ENCODE peak calls at places on chromosomes 2 and 18, in seven cellular contexts. One of them, this sample, is unnamed.
A peak's percentile ranks its signal among the peaks of the same experiment; 100 is the strongest.

GRCh38 chr18:76347341-76347740 is 147.7 kb downstream of the ZNF516 start:
- DNase-seq in HepG2: no peak
- DNase-seq in pancreas: no peak
- DNase-seq in GM13977: no peak
- DNase-seq in B cell: no peak
- DNase-seq in AG09309: no peak
- DNase-seq in left ventricle myocardium inferior: no peak
- DNase-seq in this sample: no peak

GRCh38 chr2:1889099-1889650 is 144.9 kb upstream of the PXDN start:
- DNase-seq in pancreas: no peak
- DNase-seq in GM13977: no peak
- DNase-seq in B cell: no peak
- DNase-seq in AG09309: no peak
- DNase-seq in HepG2: no peak
- DNase-seq in left ventricle myocardium inferior: no peak
- DNase-seq in this sample: no peak

GRCh38 chr2:241540391-241540765 is 18.2 kb upstream of the BOK start:
- DNase-seq in B cell: no peak
- DNase-seq in AG09309: no peak
- DNase-seq in left ventricle myocardium inferior: no peak
- DNase-seq in HepG2: no peak
- DNase-seq in pancreas: no peak
- DNase-seq in GM13977: no peak
- DNase-seq in this sample: no peak

GRCh38 chr2:72026819-72027425 is 120.7 kb downstream of the CYP26B1 start:
- DNase-seq in pancreas: no peak
- DNase-seq in GM13977: no peak
- DNase-seq in left ventricle myocardium inferior: no peak
- DNase-seq in AG09309: no peak
- DNase-seq in B cell: no peak
- DNase-seq in HepG2: no peak
- DNase-seq in this sample: peak; percentile 22

GRCh38 chr2:128442891-128443302 is 124.2 kb upstream of the HS6ST1 start:
- DNase-seq in GM13977: no peak
- DNase-seq in AG09309: no peak
- DNase-seq in pancreas: peak; percentile 32
- DNase-seq in B cell: no peak
- DNase-seq in HepG2: no peak
- DNase-seq in left ventricle myocardium inferior: no peak
- DNase-seq in this sample: peak; percentile 75

GRCh38 chr18:51437280-51438271 is 240.1 kb upstream of the MEX3C start:
- DNase-seq in left ventricle myocardium inferior: no peak
- DNase-seq in GM13977: no peak
- DNase-seq in B cell: no peak
- DNase-seq in pancreas: no peak
- DNase-seq in HepG2: no peak
- DNase-seq in AG09309: no peak
- DNase-seq in this sample: no peak

GRCh38 chr2:16617282-16618266 is 48.1 kb downstream of the CYRIA start:
- DNase-seq in left ventricle myocardium inferior: no peak
- DNase-seq in GM13977: no peak
- DNase-seq in AG09309: no peak
- DNase-seq in HepG2: no peak
- DNase-seq in pancreas: no peak
- DNase-seq in B cell: no peak
- DNase-seq in this sample: peak; percentile 84

GRCh38 chr2:149739880-149740265 is 152.3 kb upstream of the MMADHC start:
- DNase-seq in B cell: no peak
- DNase-seq in AG09309: no peak
- DNase-seq in pancreas: no peak
- DNase-seq in GM13977: no peak
- DNase-seq in left ventricle myocardium inferior: no peak
- DNase-seq in HepG2: no peak
- DNase-seq in this sample: no peak

GRCh38 chr2:165833156-165833555 is 39.1 kb upstream of the GALNT3 start:
- DNase-seq in AG09309: peak; percentile 16
- DNase-seq in B cell: no peak
- DNase-seq in HepG2: no peak
- DNase-seq in pancreas: no peak
- DNase-seq in GM13977: no peak
- DNase-seq in left ventricle myocardium inferior: no peak
- DNase-seq in this sample: no peak

GRCh38 chr2:175003875-175004729 is 1.1 kb downstream of the CHN1 start:
- DNase-seq in AG09309: no peak
- DNase-seq in GM13977: no peak
- DNase-seq in B cell: no peak
- DNase-seq in left ventricle myocardium inferior: no peak
- DNase-seq in pancreas: no peak
- DNase-seq in HepG2: no peak
- DNase-seq in this sample: peak; percentile 81

GRCh38 chr2:42925742-42926437 is 133.5 kb upstream of the HAAO start:
- DNase-seq in GM13977: no peak
- DNase-seq in AG09309: no peak
- DNase-seq in B cell: no peak
- DNase-seq in HepG2: peak; percentile 34
- DNase-seq in pancreas: peak; percentile 48
- DNase-seq in left ventricle myocardium inferior: no peak
- DNase-seq in this sample: no peak

GRCh38 chr2:105800036-105800755 is 55.5 kb downstream of the NCK2 start:
- DNase-seq in GM13977: no peak
- DNase-seq in left ventricle myocardium inferior: no peak
- DNase-seq in HepG2: peak; percentile 65
- DNase-seq in B cell: no peak
- DNase-seq in AG09309: no peak
- DNase-seq in pancreas: no peak
- DNase-seq in this sample: no peak

GRCh38 chr2:138956116-138956515 is 175.9 kb upstream of the NXPH2 start:
- DNase-seq in B cell: no peak
- DNase-seq in AG09309: no peak
- DNase-seq in HepG2: no peak
- DNase-seq in GM13977: no peak
- DNase-seq in pancreas: no peak
- DNase-seq in left ventricle myocardium inferior: no peak
- DNase-seq in this sample: no peak

GRCh38 chr2:54903736-54904554 is 146.3 kb downstream of the RTN4 start:
- DNase-seq in left ventricle myocardium inferior: no peak
- DNase-seq in pancreas: no peak
- DNase-seq in B cell: no peak
- DNase-seq in GM13977: no peak
- DNase-seq in AG09309: peak; percentile 99
- DNase-seq in HepG2: no peak
- DNase-seq in this sample: no peak

GRCh38 chr2:104033399-104033798 is 820.5 kb upstream of the POU3F3 start:
- DNase-seq in left ventricle myocardium inferior: no peak
- DNase-seq in B cell: no peak
- DNase-seq in HepG2: no peak
- DNase-seq in pancreas: no peak
- DNase-seq in AG09309: no peak
- DNase-seq in GM13977: no peak
- DNase-seq in this sample: peak; percentile 51

GRCh38 chr18:44938396-44939036 is 257.8 kb downstream of the SETBP1 start:
- DNase-seq in B cell: no peak
- DNase-seq in left ventricle myocardium inferior: no peak
- DNase-seq in HepG2: no peak
- DNase-seq in GM13977: no peak
- DNase-seq in AG09309: no peak
- DNase-seq in pancreas: peak; percentile 60
- DNase-seq in this sample: peak; percentile 86

GRCh38 chr2:73035899-73036778 is 35.4 kb downstream of the SFXN5 start:
- DNase-seq in pancreas: no peak
- DNase-seq in HepG2: peak; percentile 41
- DNase-seq in left ventricle myocardium inferior: no peak
- DNase-seq in GM13977: no peak
- DNase-seq in B cell: no peak
- DNase-seq in AG09309: no peak
- DNase-seq in this sample: peak; percentile 86

GRCh38 chr2:1081411-1082225 is 131.0 kb downstream of the SNTG2 start:
- DNase-seq in left ventricle myocardium inferior: peak; percentile 54
- DNase-seq in HepG2: no peak
- DNase-seq in pancreas: peak; percentile 56
- DNase-seq in GM13977: no peak
- DNase-seq in B cell: no peak
- DNase-seq in AG09309: peak; percentile 8
- DNase-seq in this sample: no peak

GRCh38 chr2:152126664-152127063 is 27.8 kb upstream of the CACNB4 start:
- DNase-seq in B cell: no peak
- DNase-seq in left ventricle myocardium inferior: no peak
- DNase-seq in AG09309: no peak
- DNase-seq in pancreas: no peak
- DNase-seq in HepG2: no peak
- DNase-seq in GM13977: no peak
- DNase-seq in this sample: no peak

DNA sequence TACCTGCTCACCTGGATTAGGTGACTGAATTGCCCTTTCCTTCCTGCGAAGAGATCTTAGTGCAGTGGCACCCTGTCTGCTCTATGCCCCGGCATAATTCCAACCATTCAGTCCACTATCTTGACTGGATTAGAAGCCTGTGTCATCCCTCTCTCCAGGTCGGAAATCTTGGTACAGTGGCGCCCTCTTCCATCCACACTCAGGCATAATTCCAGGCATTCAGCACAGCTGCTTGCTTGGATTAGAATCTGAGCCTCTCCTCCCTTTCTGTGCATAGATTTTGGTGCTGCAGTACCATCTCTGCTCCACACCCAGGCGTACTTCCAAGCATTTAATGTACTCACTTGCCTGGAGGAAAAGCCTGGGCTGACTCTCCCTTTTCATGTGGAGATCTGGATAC is 1389.3 kb upstream of the TMEFF2 start:
- DNase-seq in pancreas: no peak
- DNase-seq in AG09309: no peak
- DNase-seq in B cell: no peak
- DNase-seq in left ventricle myocardium inferior: no peak
- DNase-seq in GM13977: no peak
- DNase-seq in HepG2: peak; percentile 30
- DNase-seq in this sample: peak; percentile 85
- TF ChIP-seq CTCF in pancreas: no peak
- TF ChIP-seq CTCF in AG09309: peak; percentile 49
- TF ChIP-seq CTCF in B cell: no peak
- TF ChIP-seq CTCF in left ventricle myocardium inferior: no peak
- TF ChIP-seq CTCF in GM13977: no peak
- TF ChIP-seq CTCF in HepG2: peak; percentile 85
- TF ChIP-seq CTCF in this sample: peak; percentile 69

GRCh38 chr2:180016937-180017336 is 9.8 kb upstream of the CWC22 start:
- DNase-seq in B cell: no peak
- DNase-seq in GM13977: no peak
- DNase-seq in left ventricle myocardium inferior: no peak
- DNase-seq in pancreas: no peak
- DNase-seq in HepG2: no peak
- DNase-seq in AG09309: no peak
- DNase-seq in this sample: no peak

GRCh38 chr2:180015951-180016709 is 9.0 kb upstream of the CWC22 start:
- DNase-seq in B cell: no peak
- DNase-seq in pancreas: no peak
- DNase-seq in GM13977: no peak
- DNase-seq in left ventricle myocardium inferior: no peak
- DNase-seq in HepG2: no peak
- DNase-seq in AG09309: peak; percentile 88
- DNase-seq in this sample: no peak

GRCh38 chr2:180017764-180018163 is 10.7 kb upstream of the CWC22 start:
- DNase-seq in pancreas: no peak
- DNase-seq in GM13977: no peak
- DNase-seq in HepG2: no peak
- DNase-seq in AG09309: no peak
- DNase-seq in B cell: no peak
- DNase-seq in left ventricle myocardium inferior: no peak
- DNase-seq in this sample: no peak

GRCh38 chr2:180010701-180011100 is 3.6 kb upstream of the CWC22 start:
- DNase-seq in GM13977: no peak
- DNase-seq in B cell: no peak
- DNase-seq in pancreas: no peak
- DNase-seq in AG09309: no peak
- DNase-seq in left ventricle myocardium inferior: no peak
- DNase-seq in HepG2: no peak
- DNase-seq in this sample: no peak

DNA sequence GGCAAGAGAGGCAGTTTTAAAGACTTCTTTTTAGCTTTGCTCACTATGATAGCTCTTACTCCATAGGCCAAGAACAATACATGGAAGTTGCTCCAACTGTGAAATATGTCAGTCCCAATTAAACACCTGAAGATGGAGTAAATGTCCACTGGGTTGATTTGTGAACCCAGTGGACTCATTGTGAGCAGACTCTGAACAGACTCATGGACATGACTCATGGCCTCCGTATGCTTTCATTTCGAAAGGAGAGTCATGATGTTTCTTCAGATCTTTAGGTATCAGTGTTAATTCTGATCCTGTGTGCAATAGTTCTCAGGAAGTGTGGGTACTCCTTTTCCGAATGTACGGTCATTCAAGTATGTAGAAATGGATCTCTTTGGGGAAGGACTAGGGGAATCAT is 5.4 kb upstream of the CWC22 start:
- DNase-seq in pancreas: no peak
- DNase-seq in left ventricle myocardium inferior: no peak
- DNase-seq in HepG2: peak; percentile 23
- DNase-seq in AG09309: peak; percentile 55
- DNase-seq in B cell: no peak
- DNase-seq in GM13977: no peak
- DNase-seq in this sample: no peak
- TF ChIP-seq CTCF in pancreas: no peak
- TF ChIP-seq CTCF in left ventricle myocardium inferior: no peak
- TF ChIP-seq CTCF in HepG2: no peak
- TF ChIP-seq CTCF in AG09309: no peak
- TF ChIP-seq CTCF in B cell: no peak
- TF ChIP-seq CTCF in GM13977: no peak
- TF ChIP-seq CTCF in this sample: no peak

DNA sequence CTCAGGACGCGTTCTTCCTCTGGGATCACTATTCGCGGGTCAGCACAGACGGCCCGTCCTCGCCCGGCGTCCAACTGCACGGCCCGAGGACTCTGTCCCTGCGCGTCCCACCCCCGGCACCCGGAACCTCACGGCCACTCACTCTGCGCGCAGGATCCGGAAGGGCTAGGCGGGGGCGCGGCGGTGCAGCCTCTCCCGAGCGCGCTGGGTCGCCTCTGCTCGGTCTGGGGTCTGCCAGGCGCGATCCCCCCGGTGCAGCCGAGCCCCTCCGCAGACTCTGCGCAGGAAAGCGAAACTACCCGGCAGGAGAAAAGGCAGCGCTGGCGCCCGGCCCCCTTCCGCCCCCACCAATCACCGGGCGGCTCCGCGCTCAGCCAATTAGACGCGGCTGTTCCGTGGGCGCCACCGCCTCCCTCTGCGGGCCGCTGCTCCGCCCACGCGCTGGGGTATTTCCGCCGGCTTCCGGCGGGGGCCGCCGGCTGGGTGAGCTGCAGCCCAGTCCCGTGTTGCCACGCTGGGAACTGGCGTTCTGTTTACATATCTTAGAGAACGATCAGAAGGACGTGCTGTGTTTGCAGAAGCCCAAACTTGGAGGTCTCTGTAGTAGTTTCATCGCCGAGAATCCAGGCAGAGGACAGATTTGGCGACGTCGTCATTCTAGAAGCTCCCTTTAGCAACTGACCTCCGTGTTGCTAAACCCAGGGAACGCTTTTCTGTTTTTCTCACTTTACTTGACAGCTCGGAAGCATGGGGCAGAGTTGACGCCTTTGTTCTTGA is at the start of gene STAT1:
- DNase-seq in AG09309: peak; percentile 68
- DNase-seq in pancreas: peak; percentile 90
- DNase-seq in left ventricle myocardium inferior: peak; percentile 94
- DNase-seq in GM13977: peak; percentile 98
- DNase-seq in HepG2: peak; percentile 89
- DNase-seq in B cell: peak; percentile 97
- DNase-seq in this sample: peak; percentile 97
- TF ChIP-seq CTCF in AG09309: no peak
- TF ChIP-seq CTCF in pancreas: no peak
- TF ChIP-seq CTCF in left ventricle myocardium inferior: peak; percentile 27
- TF ChIP-seq CTCF in GM13977: no peak
- TF ChIP-seq CTCF in HepG2: peak; percentile 27
- TF ChIP-seq CTCF in B cell: no peak
- TF ChIP-seq CTCF in this sample: peak; percentile 32

GRCh38 chr2:189347540-189347939 is 93.7 kb upstream of the WDR75 start:
- DNase-seq in AG09309: peak; percentile 92
- DNase-seq in B cell: no peak
- DNase-seq in HepG2: peak; percentile 56
- DNase-seq in left ventricle myocardium inferior: no peak
- DNase-seq in GM13977: peak; percentile 21
- DNase-seq in pancreas: peak; percentile 39
- DNase-seq in this sample: no peak
- TF ChIP-seq CTCF in AG09309: peak; percentile 35
- TF ChIP-seq CTCF in B cell: no peak
- TF ChIP-seq CTCF in HepG2: peak; percentile 57
- TF ChIP-seq CTCF in left ventricle myocardium inferior: no peak
- TF ChIP-seq CTCF in GM13977: peak; percentile 18
- TF ChIP-seq CTCF in pancreas: no peak
- TF ChIP-seq CTCF in this sample: peak; percentile 46

This sample was measured in endodermal cell.